ENCODE peak calls at places on chromosomes 1 and 21, in eight cellular contexts. B, Y, J, C, U, E, I and K are unnamed samples.

GRCh38 chr1:52237430-52237829 is 95.5 kb downstream of the ZFYVE9 start:
- DNase-seq in B (no peak), Y (no peak), J (no peak), C (no peak), U (no peak), E (no peak), I (no peak), K (no peak)

GRCh38 chr1:34266127-34266951 is 89.6 kb downstream of the C1orf94 start:
- DNase-seq in B (no peak), Y (no peak), J (no peak), C (no peak), U (no peak), E (no peak), I (peak; percentile 6), K (no peak)

GRCh38 chr1:113266788-113267187 is 123.5 kb upstream of the MAGI3 start:
- DNase-seq in B (no peak), Y (no peak), J (no peak), C (no peak), U (no peak), E (no peak), I (no peak), K (no peak)

GRCh38 chr1:184800876-184801275 is 46.2 kb upstream of the EDEM3 start:
- DNase-seq in B (no peak), Y (no peak), J (no peak), C (no peak), U (no peak), E (no peak), I (no peak), K (no peak)

GRCh38 chr1:46413596-46413985 is 19.5 kb downstream of the FAAH start:
- DNase-seq in B (no peak), Y (no peak), J (no peak), C (no peak), U (peak; percentile 85), E (no peak), I (no peak), K (peak; percentile 32)

GRCh38 chr1:111222308-111223125 is 5.0 kb upstream of the CHI3L2 start:
- DNase-seq in B (peak; percentile 84), Y (peak; percentile 82), J (peak; percentile 86), C (peak; percentile 87), U (peak; percentile 92), E (peak; percentile 84), I (no peak), K (peak; percentile 84)

GRCh38 chr1:56326056-56326455 is 253.3 kb downstream of the PLPP3 start:
- DNase-seq in B (no peak), Y (no peak), J (no peak), C (no peak), U (no peak), E (no peak), I (no peak), K (no peak)

GRCh38 chr1:2345297-2346075 is 45.9 kb downstream of the MORN1 start:
- DNase-seq in B (no peak), Y (no peak), J (no peak), C (peak; percentile 46), U (peak; percentile 67), E (peak; percentile 51), I (peak; percentile 67), K (peak; percentile 52)

GRCh38 chr1:184387069-184387870 is 441 bp downstream of the C1orf21 start:
- DNase-seq in B (peak; percentile 51), Y (peak; percentile 48), J (no peak), C (peak; percentile 81), U (peak; percentile 29), E (peak; percentile 78), I (peak; percentile 90), K (peak; percentile 46)

GRCh38 chr21:37700641-37701202 is 215.5 kb downstream of the KCNJ6 start:
- DNase-seq in B (peak; percentile 25), Y (peak; percentile 67), J (no peak), C (no peak), U (peak; percentile 80), E (no peak), I (no peak), K (no peak)

GRCh38 chr1:243287652-243288051 is 31.8 kb downstream of the SDCCAG8 start:
- DNase-seq in B (no peak), Y (no peak), J (no peak), C (no peak), U (no peak), E (no peak), I (no peak), K (no peak)

GRCh38 chr1:116772648-116773045 is 18.4 kb downstream of the CD2 start:
- DNase-seq in B (no peak), Y (peak; percentile 33), J (no peak), C (no peak), U (no peak), E (no peak), I (no peak), K (no peak)

GRCh38 chr1:215160351-215160750 is 77.8 kb downstream of the KCNK2 start:
- DNase-seq in B (no peak), Y (no peak), J (no peak), C (no peak), U (no peak), E (no peak), I (no peak), K (no peak)

GRCh38 chr21:42574234-42575027 is 60.8 kb downstream of the SLC37A1 start:
- DNase-seq in B (no peak), Y (no peak), J (peak; percentile 25), C (peak; percentile 25), U (peak; percentile 51), E (peak; percentile 36), I (peak; percentile 44), K (no peak)

GRCh38 chr1:234262754-234263105 is 110.5 kb upstream of the COA6 start:
- DNase-seq in B (peak; percentile 64), Y (peak; percentile 90), J (no peak), C (no peak), U (no peak), E (no peak), I (no peak), K (no peak)

GRCh38 chr1:47183308-47184089 is 6.3 kb downstream of the PDZK1IP1 start:
- DNase-seq in B (no peak), Y (no peak), J (peak; percentile 23), C (no peak), U (no peak), E (no peak), I (peak; percentile 32), K (no peak)

GRCh38 chr1:192546596-192547199 is 28.9 kb upstream of the RGS1 start:
- DNase-seq in B (no peak), Y (no peak), J (no peak), C (no peak), U (no peak), E (no peak), I (no peak), K (no peak)
- TF ChIP-seq CTCF in B (no peak), Y (no peak), J (no peak), C (no peak), U (no peak), E (no peak), I (no peak), K (no peak)

DNA sequence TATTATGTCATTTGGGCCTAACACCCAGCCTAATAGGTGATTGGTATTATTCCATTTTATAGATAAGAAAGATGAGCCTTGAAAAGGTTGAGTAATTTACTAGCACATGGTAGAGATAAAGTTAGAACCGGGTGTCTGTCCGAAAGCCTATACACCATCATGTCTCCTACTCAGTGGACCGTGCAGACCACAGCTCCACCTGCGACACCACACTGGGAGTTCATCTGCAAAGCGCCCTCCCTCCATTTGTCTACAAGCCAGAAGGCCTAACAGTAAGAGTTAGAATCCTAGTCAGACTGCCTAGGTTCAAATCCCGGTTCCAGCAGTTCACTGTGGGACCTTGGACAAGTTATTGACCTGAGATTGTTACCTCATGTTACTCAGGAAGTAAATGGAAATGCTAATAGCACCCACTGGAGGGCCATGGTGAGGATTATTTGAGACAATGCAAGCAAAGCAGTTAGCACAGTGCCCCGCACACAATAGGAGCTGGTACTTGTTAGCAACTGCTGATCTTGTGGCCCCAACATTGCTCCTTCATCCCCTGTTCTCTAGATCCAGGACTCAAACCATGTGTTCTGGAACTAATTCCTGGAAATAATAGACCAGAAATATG is 20.5 kb downstream of the ARMH1 start:
- DNase-seq in B (no peak), Y (no peak), J (no peak), C (no peak), U (no peak), E (no peak), I (no peak), K (no peak)
- H3K4me3 ChIP-seq in B (no peak overlapping the region), Y (no peak overlapping the region), J (no peak overlapping the region), C (no peak overlapping the region), U (no peak overlapping the region), E (no peak overlapping the region), I (no peak overlapping the region), K (no peak overlapping the region)

GRCh38 chr1:93680121-93681094 is 1.2 kb downstream of the BCAR3 start:
- DNase-seq in B (peak; percentile 90), Y (peak; percentile 84), J (peak; percentile 82), C (peak; percentile 87), U (peak; percentile 77), E (peak; percentile 90), I (peak; percentile 86), K (peak; percentile 74)
- TF ChIP-seq POLR2A in B (no peak), Y (peak; percentile 36), J (no peak), C (peak; percentile 41), U (no peak), E (no peak), I (peak; percentile 51), K (no peak)

GRCh38 chr1:204072951-204073836 is at the start of gene SOX13:
- DNase-seq in B (peak; percentile 89), Y (peak; percentile 91), J (peak; percentile 85), C (peak; percentile 90), U (peak; percentile 74), E (peak; percentile 88), I (peak; percentile 93), K (peak; percentile 93)
- TF ChIP-seq CTCF in B (no peak), Y (no peak), J (no peak), C (peak; percentile 42), U (no peak), E (no peak), I (no peak), K (no peak)

GRCh38 chr1:5885471-5886139 is 106.6 kb downstream of the NPHP4 start:
- DNase-seq in B (no peak), Y (no peak), J (no peak), C (peak; percentile 7), U (peak; percentile 96), E (no peak), I (no peak), K (peak; percentile 38)
- H3K4me3 ChIP-seq in B (no peak overlapping the region), Y (no peak overlapping the region), J (no peak overlapping the region), C (no peak overlapping the region), U (no peak overlapping the region), E (no peak overlapping the region), I (no peak overlapping the region), K (no peak overlapping the region)

DNA sequence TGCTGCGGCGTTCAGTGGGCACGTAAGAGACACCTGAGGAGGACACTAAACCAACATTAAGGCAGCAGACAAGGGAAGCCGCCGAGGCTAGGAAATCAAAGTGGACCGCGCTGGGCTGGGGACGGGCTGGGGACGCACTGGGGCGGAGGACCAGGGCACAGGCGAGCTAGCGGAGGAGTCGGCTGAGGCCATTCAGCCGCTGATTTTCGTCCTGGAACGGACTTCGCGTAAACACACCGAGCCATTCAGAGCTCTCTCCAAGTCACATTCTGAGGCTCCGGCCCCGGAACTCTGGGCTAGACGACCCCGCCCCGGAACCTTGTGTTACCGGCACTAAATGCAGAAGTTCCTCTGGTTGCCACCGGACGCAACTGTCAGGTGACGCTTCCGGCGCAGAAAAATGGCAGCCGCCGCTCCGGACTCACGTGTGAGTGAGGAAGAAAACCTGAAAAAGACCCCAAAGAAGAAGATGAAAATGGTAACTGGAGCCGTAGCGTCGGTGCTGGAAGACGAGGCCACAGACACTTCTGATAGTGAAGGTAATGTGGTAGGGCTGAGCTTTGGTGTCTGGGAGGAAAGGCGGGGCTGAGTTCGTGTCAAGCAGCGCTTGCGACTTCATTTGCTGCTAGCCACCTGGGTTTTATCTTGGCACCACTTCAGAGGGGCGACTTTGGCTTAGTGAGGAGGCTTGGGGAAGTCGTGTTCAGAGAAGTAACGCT is at the start of gene RRP15:
- DNase-seq in B (peak; percentile 92), Y (peak; percentile 94), J (peak; percentile 90), C (peak; percentile 91), U (peak; percentile 85), E (peak; percentile 93), I (peak; percentile 90), K (peak; percentile 89)
- TF ChIP-seq POLR2A in B (no peak), Y (peak; percentile 69), J (no peak), C (peak; percentile 60), U (peak; percentile 96), E (no peak), I (peak; percentile 71), K (peak; percentile 50)